ENCODE peak calls at places on chromosomes 2 and 18, in six cellular contexts. One of them, this sample, is unnamed.

GRCh38 chr2:36857713-36858112 is 108.6 kb downstream of the STRN start:
- DNase-seq in skeletal muscle cell: no peak
- DNase-seq in neural progenitor cell: no peak
- DNase-seq in stimulated activated CD4-positive, alpha-beta T cell treated with anti-CD3 and anti-CD28 coated beads, Interleukin-12 subunit alpha, Interleukin-12 subunit beta, amount 100 ng/mL, for 4 hours: no peak
- DNase-seq in psoas muscle: no peak
- DNase-seq in NCI-H2171 treated with DMSO at 0.1 percent for 48 hours: no peak
- DNase-seq in this sample: no peak

GRCh38 chr2:175461839-175462238 is 280.3 kb upstream of the ATP5MC3 start:
- DNase-seq in skeletal muscle cell: no peak
- DNase-seq in neural progenitor cell: no peak
- DNase-seq in stimulated activated CD4-positive, alpha-beta T cell treated with anti-CD3 and anti-CD28 coated beads, Interleukin-12 subunit alpha, Interleukin-12 subunit beta, amount 100 ng/mL, for 4 hours: no peak
- DNase-seq in psoas muscle: no peak
- DNase-seq in NCI-H2171 treated with DMSO at 0.1 percent for 48 hours: no peak
- DNase-seq in this sample: no peak

GRCh38 chr18:58761970-58762780 is 90.9 kb downstream of the MALT1 start:
- DNase-seq in skeletal muscle cell: no peak
- DNase-seq in neural progenitor cell: no peak
- DNase-seq in stimulated activated CD4-positive, alpha-beta T cell treated with anti-CD3 and anti-CD28 coated beads, Interleukin-12 subunit alpha, Interleukin-12 subunit beta, amount 100 ng/mL, for 4 hours: no peak
- DNase-seq in psoas muscle: no peak
- DNase-seq in NCI-H2171 treated with DMSO at 0.1 percent for 48 hours: no peak
- DNase-seq in this sample: no peak

GRCh38 chr2:221350621-221351020 is 221.5 kb downstream of the EPHA4 start:
- DNase-seq in skeletal muscle cell: peak; percentile 35
- DNase-seq in neural progenitor cell: no peak
- DNase-seq in stimulated activated CD4-positive, alpha-beta T cell treated with anti-CD3 and anti-CD28 coated beads, Interleukin-12 subunit alpha, Interleukin-12 subunit beta, amount 100 ng/mL, for 4 hours: no peak
- DNase-seq in psoas muscle: no peak
- DNase-seq in NCI-H2171 treated with DMSO at 0.1 percent for 48 hours: no peak
- DNase-seq in this sample: peak; percentile 14

GRCh38 chr2:86048888-86049287 is 56.8 kb downstream of the POLR1A start:
- DNase-seq in skeletal muscle cell: no peak
- DNase-seq in neural progenitor cell: no peak
- DNase-seq in stimulated activated CD4-positive, alpha-beta T cell treated with anti-CD3 and anti-CD28 coated beads, Interleukin-12 subunit alpha, Interleukin-12 subunit beta, amount 100 ng/mL, for 4 hours: no peak
- DNase-seq in psoas muscle: no peak
- DNase-seq in NCI-H2171 treated with DMSO at 0.1 percent for 48 hours: no peak
- DNase-seq in this sample: peak; percentile 74

GRCh38 chr2:175366814-175367213 is 185.3 kb upstream of the ATP5MC3 start:
- DNase-seq in skeletal muscle cell: peak; percentile 4
- DNase-seq in neural progenitor cell: peak; percentile 75
- DNase-seq in stimulated activated CD4-positive, alpha-beta T cell treated with anti-CD3 and anti-CD28 coated beads, Interleukin-12 subunit alpha, Interleukin-12 subunit beta, amount 100 ng/mL, for 4 hours: no peak
- DNase-seq in psoas muscle: no peak
- DNase-seq in NCI-H2171 treated with DMSO at 0.1 percent for 48 hours: peak; percentile 70
- DNase-seq in this sample: no peak

GRCh38 chr2:64379221-64379620 is 74.7 kb upstream of the LGALSL start:
- DNase-seq in skeletal muscle cell: no peak
- DNase-seq in neural progenitor cell: no peak
- DNase-seq in stimulated activated CD4-positive, alpha-beta T cell treated with anti-CD3 and anti-CD28 coated beads, Interleukin-12 subunit alpha, Interleukin-12 subunit beta, amount 100 ng/mL, for 4 hours: no peak
- DNase-seq in psoas muscle: no peak
- DNase-seq in NCI-H2171 treated with DMSO at 0.1 percent for 48 hours: no peak
- DNase-seq in this sample: no peak

GRCh38 chr2:216006164-216006663 is 7.1 kb downstream of the MREG start:
- DNase-seq in skeletal muscle cell: no peak
- DNase-seq in neural progenitor cell: peak; percentile 56
- DNase-seq in stimulated activated CD4-positive, alpha-beta T cell treated with anti-CD3 and anti-CD28 coated beads, Interleukin-12 subunit alpha, Interleukin-12 subunit beta, amount 100 ng/mL, for 4 hours: peak; percentile 19
- DNase-seq in psoas muscle: no peak
- DNase-seq in NCI-H2171 treated with DMSO at 0.1 percent for 48 hours: no peak
- DNase-seq in this sample: no peak

GRCh38 chr2:157443795-157444642 is at the start of gene CYTIP:
- DNase-seq in skeletal muscle cell: no peak
- DNase-seq in neural progenitor cell: no peak
- DNase-seq in stimulated activated CD4-positive, alpha-beta T cell treated with anti-CD3 and anti-CD28 coated beads, Interleukin-12 subunit alpha, Interleukin-12 subunit beta, amount 100 ng/mL, for 4 hours: peak; percentile 43
- DNase-seq in psoas muscle: no peak
- DNase-seq in NCI-H2171 treated with DMSO at 0.1 percent for 48 hours: no peak
- DNase-seq in this sample: no peak

GRCh38 chr18:67117804-67118203 is 398.7 kb downstream of the DSEL start:
- DNase-seq in skeletal muscle cell: no peak
- DNase-seq in neural progenitor cell: no peak
- DNase-seq in stimulated activated CD4-positive, alpha-beta T cell treated with anti-CD3 and anti-CD28 coated beads, Interleukin-12 subunit alpha, Interleukin-12 subunit beta, amount 100 ng/mL, for 4 hours: no peak
- DNase-seq in psoas muscle: no peak
- DNase-seq in NCI-H2171 treated with DMSO at 0.1 percent for 48 hours: no peak
- DNase-seq in this sample: no peak

GRCh38 chr18:41732371-41732770 is 222.7 kb upstream of the PIK3C3 start:
- DNase-seq in skeletal muscle cell: no peak
- DNase-seq in neural progenitor cell: no peak
- DNase-seq in stimulated activated CD4-positive, alpha-beta T cell treated with anti-CD3 and anti-CD28 coated beads, Interleukin-12 subunit alpha, Interleukin-12 subunit beta, amount 100 ng/mL, for 4 hours: no peak
- DNase-seq in psoas muscle: no peak
- DNase-seq in NCI-H2171 treated with DMSO at 0.1 percent for 48 hours: no peak
- DNase-seq in this sample: no peak

This sample was measured in pancreas.